ENCODE peak calls at places on chromosomes 3 and 15, in five cellular contexts. One of them, this sample, is unnamed.

GRCh38 chr15:49686626-49687025 is 65.8 kb downstream of the DTWD1 start:
- DNase-seq in BJ: no peak
- DNase-seq in cardiac fibroblast: peak
- DNase-seq in AG04450: no peak
- DNase-seq in colonic mucosa: no peak
- DNase-seq in this sample: peak

GRCh38 chr3:191070201-191070600 is 128.8 kb upstream of the OSTN start:
- DNase-seq in cardiac fibroblast: peak
- DNase-seq in BJ: no peak
- DNase-seq in colonic mucosa: no peak
- DNase-seq in AG04450: peak
- DNase-seq in this sample: peak

GRCh38 chr15:68224108-68224507 is 5.4 kb downstream of the CLN6 start:
- DNase-seq in colonic mucosa: no peak
- DNase-seq in BJ: no peak
- DNase-seq in AG04450: no peak
- DNase-seq in cardiac fibroblast: no peak
- DNase-seq in this sample: no peak

GRCh38 chr15:73572296-73572695 is 60.9 kb downstream of the NPTN start:
- DNase-seq in cardiac fibroblast: no peak
- DNase-seq in colonic mucosa: no peak
- DNase-seq in AG04450: no peak
- DNase-seq in BJ: no peak
- DNase-seq in this sample: no peak

GRCh38 chr3:107690522-107691138 is 167.9 kb downstream of the BBX start:
- DNase-seq in cardiac fibroblast: peak
- DNase-seq in colonic mucosa: no peak
- DNase-seq in AG04450: peak
- DNase-seq in BJ: no peak
- DNase-seq in this sample: peak

GRCh38 chr15:95405447-95405846 is 925.1 kb upstream of the NR2F2 start:
- DNase-seq in AG04450: peak
- DNase-seq in colonic mucosa: no peak
- DNase-seq in BJ: no peak
- DNase-seq in cardiac fibroblast: peak
- DNase-seq in this sample: peak

GRCh38 chr3:106281231-106281630 is 412.4 kb upstream of the CBLB start:
- DNase-seq in BJ: no peak
- DNase-seq in AG04450: peak
- DNase-seq in colonic mucosa: no peak
- DNase-seq in cardiac fibroblast: peak
- DNase-seq in this sample: peak

GRCh38 chr3:52810923-52811322 is 16.3 kb downstream of the ITIH3 start:
- DNase-seq in cardiac fibroblast: no peak
- DNase-seq in BJ: no peak
- DNase-seq in colonic mucosa: no peak
- DNase-seq in AG04450: no peak
- DNase-seq in this sample: no peak

GRCh38 chr15:74843891-74844299 is 939 bp upstream of the ULK3 start:
- DNase-seq in AG04450: no peak
- DNase-seq in BJ: no peak
- DNase-seq in colonic mucosa: no peak
- DNase-seq in cardiac fibroblast: no peak
- DNase-seq in this sample: no peak

GRCh38 chr3:24168977-24169376 is 223.9 kb downstream of the NR1D2 start:
- DNase-seq in cardiac fibroblast: no peak
- DNase-seq in AG04450: no peak
- DNase-seq in colonic mucosa: no peak
- DNase-seq in BJ: no peak
- DNase-seq in this sample: no peak

GRCh38 chr15:58440181-58440910 is 8.6 kb downstream of the LIPC start:
- DNase-seq in AG04450: no peak
- DNase-seq in cardiac fibroblast: peak
- DNase-seq in colonic mucosa: peak
- DNase-seq in BJ: peak
- DNase-seq in this sample: peak

GRCh38 chr3:136249593-136250225 is 431 bp upstream of the PCCB start:
- DNase-seq in cardiac fibroblast: no peak
- DNase-seq in AG04450: no peak
- DNase-seq in colonic mucosa: no peak
- DNase-seq in BJ: no peak
- DNase-seq in this sample: no peak

GRCh38 chr3:120274739-120275167 is 10.3 kb downstream of the GPR156 start:
- DNase-seq in cardiac fibroblast: peak
- DNase-seq in AG04450: peak
- DNase-seq in BJ: no peak
- DNase-seq in colonic mucosa: no peak
- DNase-seq in this sample: peak

GRCh38 chr15:31153531-31153930 is 52.0 kb upstream of the TRPM1 start:
- DNase-seq in AG04450: no peak
- DNase-seq in cardiac fibroblast: no peak
- DNase-seq in BJ: no peak
- DNase-seq in colonic mucosa: no peak
- DNase-seq in this sample: no peak

DNA sequence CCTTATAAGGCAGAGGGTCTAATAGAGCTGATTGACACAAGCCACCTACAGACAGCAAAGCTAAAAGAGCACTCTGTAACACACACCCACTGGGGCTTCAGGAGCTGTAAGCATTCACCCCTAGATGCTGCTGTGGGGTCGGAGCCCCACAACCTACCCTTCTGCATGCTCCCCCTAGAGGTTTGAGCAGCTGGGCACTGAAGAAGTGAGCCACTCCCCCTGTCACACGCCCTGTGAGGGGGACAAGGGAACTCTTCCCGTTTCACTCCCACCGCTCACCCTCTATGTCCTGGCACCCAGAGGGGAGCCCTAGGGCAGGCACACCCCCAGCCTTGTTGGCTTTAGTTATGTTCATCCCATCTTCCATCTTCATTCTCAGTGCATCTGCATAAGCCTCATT is 9.4 kb upstream of the CSTA start:
- DNase-seq in AG04450: no peak
- DNase-seq in colonic mucosa: no peak
- DNase-seq in cardiac fibroblast: no peak
- DNase-seq in BJ: no peak
- DNase-seq in this sample: no peak
- H3K4me3 ChIP-seq in AG04450: no peak
- H3K4me3 ChIP-seq in colonic mucosa: no peak
- H3K4me3 ChIP-seq in cardiac fibroblast: no peak
- H3K4me3 ChIP-seq in BJ: no peak
- H3K4me3 ChIP-seq in this sample: no peak

GRCh38 chr3:116337229-116337628 is 108.1 kb downstream of the LSAMP start:
- DNase-seq in BJ: no peak
- DNase-seq in cardiac fibroblast: no peak
- DNase-seq in AG04450: no peak
- DNase-seq in colonic mucosa: no peak
- DNase-seq in this sample: peak
- TF ChIP-seq CTCF in BJ: no peak
- TF ChIP-seq CTCF in cardiac fibroblast: no peak
- TF ChIP-seq CTCF in AG04450: peak
- TF ChIP-seq CTCF in colonic mucosa: no peak
- TF ChIP-seq CTCF in this sample: no peak

GRCh38 chr15:38707802-38708671 is 143.4 kb upstream of the RASGRP1 start:
- DNase-seq in BJ: no peak
- DNase-seq in AG04450: no peak
- DNase-seq in cardiac fibroblast: peak
- DNase-seq in colonic mucosa: peak
- DNase-seq in this sample: peak
- H3K4me3 ChIP-seq in BJ: no peak
- H3K4me3 ChIP-seq in AG04450: no peak
- H3K4me3 ChIP-seq in cardiac fibroblast: no peak
- H3K4me3 ChIP-seq in colonic mucosa: no peak
- H3K4me3 ChIP-seq in this sample: no peak

GRCh38 chr15:70569718-70570231 is 193.6 kb downstream of the UACA start:
- DNase-seq in AG04450: no peak
- DNase-seq in cardiac fibroblast: peak
- DNase-seq in BJ: no peak
- DNase-seq in colonic mucosa: no peak
- DNase-seq in this sample: no peak
- TF ChIP-seq CTCF in AG04450: no peak
- TF ChIP-seq CTCF in cardiac fibroblast: no peak
- TF ChIP-seq CTCF in BJ: no peak
- TF ChIP-seq CTCF in colonic mucosa: no peak
- TF ChIP-seq CTCF in this sample: no peak

GRCh38 chr3:16550676-16551341 is 37.3 kb upstream of the RFTN1 start:
- DNase-seq in cardiac fibroblast: peak
- DNase-seq in colonic mucosa: peak
- DNase-seq in AG04450: peak
- DNase-seq in BJ: peak
- DNase-seq in this sample: peak
- H3K4me3 ChIP-seq in cardiac fibroblast: no peak
- H3K4me3 ChIP-seq in colonic mucosa: no peak
- H3K4me3 ChIP-seq in AG04450: no peak
- H3K4me3 ChIP-seq in BJ: no peak
- H3K4me3 ChIP-seq in this sample: peak

This sample was measured in foreskin fibroblast.